ENCODE peak calls at places on chromosomes 3 and 15, in eight cellular contexts. One of them, this sample, is unnamed.

GRCh38 chr3:52086939-52087675 is 30.7 kb upstream of the DUSP7 start:
- DNase-seq in brain microvascular endothelial cell: no peak
- DNase-seq in osteoblast: peak; percentile 82
- DNase-seq in lung: no peak
- DNase-seq in right lobe of liver: no peak
- DNase-seq in lower lobe of right lung: peak; percentile 56
- DNase-seq in neuronal stem cell: no peak
- DNase-seq in aorta: peak; percentile 73
- DNase-seq in this sample: no peak

GRCh38 chr3:179088306-179088705 is 16.7 kb upstream of the ZMAT3 start:
- DNase-seq in brain microvascular endothelial cell: no peak
- DNase-seq in osteoblast: peak; percentile 10
- DNase-seq in lung: no peak
- DNase-seq in right lobe of liver: no peak
- DNase-seq in lower lobe of right lung: no peak
- DNase-seq in neuronal stem cell: no peak
- DNase-seq in aorta: no peak
- DNase-seq in this sample: no peak

GRCh38 chr3:20080956-20081554 is 40.8 kb downstream of the KAT2B start:
- DNase-seq in brain microvascular endothelial cell: no peak
- DNase-seq in osteoblast: no peak
- DNase-seq in lung: peak; percentile 45
- DNase-seq in right lobe of liver: peak; percentile 96
- DNase-seq in lower lobe of right lung: peak; percentile 60
- DNase-seq in neuronal stem cell: no peak
- DNase-seq in aorta: peak; percentile 79
- DNase-seq in this sample: peak; percentile 44

GRCh38 chr15:39204031-39204430 is 376.8 kb upstream of the THBS1 start:
- DNase-seq in brain microvascular endothelial cell: no peak
- DNase-seq in osteoblast: no peak
- DNase-seq in lung: no peak
- DNase-seq in right lobe of liver: no peak
- DNase-seq in lower lobe of right lung: no peak
- DNase-seq in neuronal stem cell: no peak
- DNase-seq in aorta: no peak
- DNase-seq in this sample: no peak

GRCh38 chr3:184788751-184789150 is 23.2 kb upstream of the VPS8 start:
- DNase-seq in brain microvascular endothelial cell: no peak
- DNase-seq in osteoblast: peak; percentile 67
- DNase-seq in lung: no peak
- DNase-seq in right lobe of liver: no peak
- DNase-seq in lower lobe of right lung: no peak
- DNase-seq in neuronal stem cell: no peak
- DNase-seq in aorta: peak; percentile 9
- DNase-seq in this sample: no peak

GRCh38 chr3:15428539-15428938 is 1.1 kb downstream of the EAF1 start:
- DNase-seq in brain microvascular endothelial cell: peak; percentile 83
- DNase-seq in osteoblast: peak; percentile 87
- DNase-seq in lung: no peak
- DNase-seq in right lobe of liver: no peak
- DNase-seq in lower lobe of right lung: no peak
- DNase-seq in neuronal stem cell: no peak
- DNase-seq in aorta: no peak
- DNase-seq in this sample: no peak

GRCh38 chr3:73110530-73110929 is 49.1 kb downstream of the EBLN2 start:
- DNase-seq in brain microvascular endothelial cell: no peak
- DNase-seq in osteoblast: no peak
- DNase-seq in lung: no peak
- DNase-seq in right lobe of liver: no peak
- DNase-seq in lower lobe of right lung: no peak
- DNase-seq in neuronal stem cell: no peak
- DNase-seq in aorta: no peak
- DNase-seq in this sample: no peak

GRCh38 chr3:111072016-111072891 is 638 bp downstream of the NECTIN3 start:
- DNase-seq in brain microvascular endothelial cell: peak; percentile 31
- DNase-seq in osteoblast: peak; percentile 76
- DNase-seq in lung: no peak
- DNase-seq in right lobe of liver: peak; percentile 66
- DNase-seq in lower lobe of right lung: peak; percentile 50
- DNase-seq in neuronal stem cell: no peak
- DNase-seq in aorta: peak; percentile 83
- DNase-seq in this sample: peak; percentile 6

GRCh38 chr3:17967111-17967510 is 224.7 kb upstream of the TBC1D5 start:
- DNase-seq in brain microvascular endothelial cell: no peak
- DNase-seq in osteoblast: no peak
- DNase-seq in lung: no peak
- DNase-seq in right lobe of liver: no peak
- DNase-seq in lower lobe of right lung: no peak
- DNase-seq in neuronal stem cell: no peak
- DNase-seq in aorta: no peak
- DNase-seq in this sample: no peak

GRCh38 chr3:73740041-73740440 is 115.3 kb upstream of the PDZRN3 start:
- DNase-seq in brain microvascular endothelial cell: no peak
- DNase-seq in osteoblast: peak; percentile 10
- DNase-seq in lung: no peak
- DNase-seq in right lobe of liver: no peak
- DNase-seq in lower lobe of right lung: no peak
- DNase-seq in neuronal stem cell: no peak
- DNase-seq in aorta: no peak
- DNase-seq in this sample: no peak

GRCh38 chr15:60819860-60820259 is 340.9 kb upstream of the ICE2 start:
- DNase-seq in brain microvascular endothelial cell: no peak
- DNase-seq in osteoblast: peak; percentile 51
- DNase-seq in lung: no peak
- DNase-seq in right lobe of liver: no peak
- DNase-seq in lower lobe of right lung: no peak
- DNase-seq in neuronal stem cell: no peak
- DNase-seq in aorta: no peak
- DNase-seq in this sample: no peak

GRCh38 chr15:40452296-40453090 is 11.7 kb downstream of the BAHD1 start:
- DNase-seq in brain microvascular endothelial cell: no peak
- DNase-seq in osteoblast: no peak
- DNase-seq in lung: no peak
- DNase-seq in right lobe of liver: no peak
- DNase-seq in lower lobe of right lung: no peak
- DNase-seq in neuronal stem cell: no peak
- DNase-seq in aorta: no peak
- DNase-seq in this sample: no peak

GRCh38 chr3:140529096-140529495 is 148.8 kb upstream of the TRIM42 start:
- DNase-seq in brain microvascular endothelial cell: peak; percentile 88
- DNase-seq in osteoblast: peak; percentile 73
- DNase-seq in lung: no peak
- DNase-seq in right lobe of liver: no peak
- DNase-seq in lower lobe of right lung: no peak
- DNase-seq in neuronal stem cell: no peak
- DNase-seq in aorta: no peak
- DNase-seq in this sample: no peak

GRCh38 chr3:105853801-105854432 is 14.9 kb downstream of the CBLB start:
- DNase-seq in brain microvascular endothelial cell: no peak
- DNase-seq in osteoblast: no peak
- DNase-seq in lung: no peak
- DNase-seq in right lobe of liver: no peak
- DNase-seq in lower lobe of right lung: no peak
- DNase-seq in neuronal stem cell: no peak
- DNase-seq in aorta: no peak
- DNase-seq in this sample: peak; percentile 49

GRCh38 chr3:185308126-185308754 is 54.4 kb upstream of the EHHADH start:
- DNase-seq in brain microvascular endothelial cell: peak; percentile 77
- DNase-seq in osteoblast: peak; percentile 69
- DNase-seq in lung: peak; percentile 60
- DNase-seq in right lobe of liver: peak; percentile 62
- DNase-seq in lower lobe of right lung: no peak
- DNase-seq in neuronal stem cell: peak; percentile 63
- DNase-seq in aorta: no peak
- DNase-seq in this sample: no peak

GRCh38 chr3:154301556-154301955 is 22.7 kb downstream of the DHX36 start:
- DNase-seq in brain microvascular endothelial cell: no peak
- DNase-seq in osteoblast: no peak
- DNase-seq in lung: no peak
- DNase-seq in right lobe of liver: no peak
- DNase-seq in lower lobe of right lung: no peak
- DNase-seq in neuronal stem cell: no peak
- DNase-seq in aorta: no peak
- DNase-seq in this sample: no peak

GRCh38 chr3:154304936-154305335 is 19.4 kb downstream of the DHX36 start:
- DNase-seq in brain microvascular endothelial cell: no peak
- DNase-seq in osteoblast: no peak
- DNase-seq in lung: no peak
- DNase-seq in right lobe of liver: no peak
- DNase-seq in lower lobe of right lung: no peak
- DNase-seq in neuronal stem cell: no peak
- DNase-seq in aorta: no peak
- DNase-seq in this sample: no peak

GRCh38 chr3:154304116-154304786 is 20.0 kb downstream of the DHX36 start:
- DNase-seq in brain microvascular endothelial cell: no peak
- DNase-seq in osteoblast: peak; percentile 58
- DNase-seq in lung: no peak
- DNase-seq in right lobe of liver: no peak
- DNase-seq in lower lobe of right lung: no peak
- DNase-seq in neuronal stem cell: no peak
- DNase-seq in aorta: no peak
- DNase-seq in this sample: no peak

GRCh38 chr3:154310840-154311239 is 13.4 kb downstream of the DHX36 start:
- DNase-seq in brain microvascular endothelial cell: peak; percentile 9
- DNase-seq in osteoblast: no peak
- DNase-seq in lung: no peak
- DNase-seq in right lobe of liver: no peak
- DNase-seq in lower lobe of right lung: no peak
- DNase-seq in neuronal stem cell: no peak
- DNase-seq in aorta: no peak
- DNase-seq in this sample: no peak

DNA sequence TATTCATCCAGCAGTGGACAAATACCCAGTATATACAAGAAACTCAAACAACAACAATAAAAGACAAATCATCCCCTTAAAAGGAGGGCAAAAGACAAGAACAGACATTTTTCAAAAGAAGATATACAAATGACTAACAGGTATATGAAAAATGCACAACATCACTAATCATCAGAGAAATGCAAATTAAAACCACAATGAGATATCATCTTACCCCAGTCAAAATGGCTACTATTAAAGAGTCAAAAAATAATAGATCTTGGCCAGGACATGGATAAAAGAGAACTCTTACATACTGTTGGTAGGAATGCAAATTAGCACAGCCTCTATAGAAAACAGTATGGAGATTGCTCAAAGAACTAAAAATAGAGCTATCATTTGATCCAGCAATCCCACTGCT is 16.9 kb downstream of the DHX36 start:
- DNase-seq in brain microvascular endothelial cell: no peak
- DNase-seq in osteoblast: no peak
- DNase-seq in lung: no peak
- DNase-seq in right lobe of liver: no peak
- DNase-seq in lower lobe of right lung: no peak
- DNase-seq in neuronal stem cell: no peak
- DNase-seq in aorta: no peak
- DNase-seq in this sample: no peak
- H3K36me3 ChIP-seq in brain microvascular endothelial cell: peaks cover 26% of the 10 kb centered on the region
- H3K36me3 ChIP-seq in osteoblast: peaks cover 44% of the 10 kb centered on the region
- H3K36me3 ChIP-seq in lung: peaks cover 8% of the 10 kb centered on the region
- H3K36me3 ChIP-seq in right lobe of liver: peaks cover 4% of the 10 kb centered on the region
- H3K36me3 ChIP-seq in lower lobe of right lung: peaks cover 79% of the 10 kb centered on the region
- H3K36me3 ChIP-seq in neuronal stem cell: peaks cover 16% of the 10 kb centered on the region
- H3K36me3 ChIP-seq in aorta: peaks cover 2% of the 10 kb centered on the region
- H3K36me3 ChIP-seq in this sample: peaks cover 12% of the 10 kb centered on the region

GRCh38 chr15:52214553-52214952 is 23.4 kb upstream of the GNB5 start:
- DNase-seq in brain microvascular endothelial cell: no peak
- DNase-seq in osteoblast: no peak
- DNase-seq in lung: no peak
- DNase-seq in right lobe of liver: no peak
- DNase-seq in lower lobe of right lung: no peak
- DNase-seq in neuronal stem cell: no peak
- DNase-seq in aorta: no peak
- DNase-seq in this sample: no peak
- H3K36me3 ChIP-seq in brain microvascular endothelial cell: no peaks in the 10 kb centered on the region
- H3K36me3 ChIP-seq in osteoblast: no peaks in the 10 kb centered on the region
- H3K36me3 ChIP-seq in lung: peaks cover 9% of the 10 kb centered on the region
- H3K36me3 ChIP-seq in right lobe of liver: no peaks in the 10 kb centered on the region
- H3K36me3 ChIP-seq in lower lobe of right lung: peaks cover 57% of the 10 kb centered on the region
- H3K36me3 ChIP-seq in neuronal stem cell: peaks cover 31% of the 10 kb centered on the region
- H3K36me3 ChIP-seq in aorta: no peaks in the 10 kb centered on the region
- H3K36me3 ChIP-seq in this sample: no peaks in the 10 kb centered on the region

DNA sequence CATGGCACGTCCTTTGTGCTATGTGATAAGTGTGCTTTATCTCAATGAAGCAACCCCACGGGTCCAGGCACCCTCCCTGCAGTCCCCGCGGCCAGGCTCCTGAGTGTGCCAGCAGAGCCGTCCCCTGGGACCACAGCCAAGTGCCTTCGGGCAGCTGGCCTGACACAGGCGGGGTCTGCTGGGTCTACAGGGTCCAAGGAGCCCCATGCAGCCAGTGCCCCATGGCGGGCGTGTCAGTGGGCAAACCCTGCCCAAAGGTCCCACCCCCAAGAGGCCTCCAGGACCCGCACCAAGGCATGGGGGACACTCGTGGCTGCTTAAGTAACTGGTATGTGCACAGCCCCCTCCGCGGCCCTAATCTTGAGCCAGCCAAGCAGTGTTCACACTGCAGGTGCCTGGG is 35.3 kb downstream of the KLHL25 start:
- DNase-seq in brain microvascular endothelial cell: no peak
- DNase-seq in osteoblast: peak; percentile 80
- DNase-seq in lung: no peak
- DNase-seq in right lobe of liver: peak; percentile 79
- DNase-seq in lower lobe of right lung: no peak
- DNase-seq in neuronal stem cell: no peak
- DNase-seq in aorta: peak; percentile 79
- DNase-seq in this sample: no peak
- H3K36me3 ChIP-seq in brain microvascular endothelial cell: no peaks in the 10 kb centered on the region
- H3K36me3 ChIP-seq in osteoblast: no peaks in the 10 kb centered on the region
- H3K36me3 ChIP-seq in lung: peaks cover 5% of the 10 kb centered on the region
- H3K36me3 ChIP-seq in right lobe of liver: no peaks in the 10 kb centered on the region
- H3K36me3 ChIP-seq in lower lobe of right lung: no peaks in the 10 kb centered on the region
- H3K36me3 ChIP-seq in neuronal stem cell: peaks cover 10% of the 10 kb centered on the region
- H3K36me3 ChIP-seq in aorta: no peaks in the 10 kb centered on the region
- H3K36me3 ChIP-seq in this sample: peaks cover 1% of the 10 kb centered on the region

DNA sequence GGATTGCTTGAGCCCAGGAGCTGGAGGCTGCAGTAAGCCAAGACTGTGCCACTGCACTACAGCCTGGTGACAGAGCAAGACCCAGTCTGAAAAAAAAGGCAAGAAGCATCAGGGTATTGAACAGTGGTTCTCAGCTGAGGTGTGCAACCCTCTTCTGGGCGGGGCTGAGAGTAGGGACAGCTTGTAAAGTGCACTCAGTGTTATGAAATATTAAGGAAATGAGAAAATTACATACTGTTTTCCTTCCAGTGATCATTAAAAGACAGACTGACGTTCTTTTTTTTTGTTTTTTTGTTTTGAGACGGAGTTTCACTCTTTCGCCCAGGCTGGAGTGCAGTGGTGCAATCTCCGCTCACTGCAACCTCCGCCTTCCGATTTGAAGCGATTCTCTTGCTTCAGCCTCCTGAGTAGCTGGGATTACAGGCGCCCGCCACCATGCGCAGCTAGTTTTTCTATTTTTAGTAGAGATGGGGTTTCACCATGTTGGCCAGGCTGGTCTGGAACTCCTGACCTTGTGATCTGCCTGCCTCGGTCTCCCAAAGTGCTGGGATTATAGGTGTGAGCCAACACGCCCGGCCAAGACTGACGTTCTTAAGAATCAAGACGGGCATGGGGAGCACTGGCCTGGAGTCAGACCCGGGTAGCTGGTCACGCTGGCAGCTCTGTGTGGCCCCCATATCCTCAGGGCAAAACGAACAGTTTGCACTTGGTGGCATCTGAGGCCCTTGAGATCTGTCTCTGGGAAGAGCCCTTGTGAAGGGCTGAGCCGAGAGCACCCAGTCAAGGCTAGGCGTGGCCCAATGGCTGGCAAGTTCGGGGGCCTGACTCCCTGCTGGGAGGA is 11.4 kb downstream of the MAN2A2 start:
- DNase-seq in brain microvascular endothelial cell: no peak
- DNase-seq in osteoblast: peak; percentile 82
- DNase-seq in lung: no peak
- DNase-seq in right lobe of liver: peak; percentile 45
- DNase-seq in lower lobe of right lung: peak; percentile 69
- DNase-seq in neuronal stem cell: no peak
- DNase-seq in aorta: no peak
- DNase-seq in this sample: no peak
- H3K36me3 ChIP-seq in brain microvascular endothelial cell: peaks cover 46% of the 10 kb centered on the region
- H3K36me3 ChIP-seq in osteoblast: peaks cover 66% of the 10 kb centered on the region
- H3K36me3 ChIP-seq in lung: peaks cover 85% of the 10 kb centered on the region
- H3K36me3 ChIP-seq in right lobe of liver: peaks cover 12% of the 10 kb centered on the region
- H3K36me3 ChIP-seq in lower lobe of right lung: peaks cover 100% of the 10 kb centered on the region
- H3K36me3 ChIP-seq in neuronal stem cell: peaks cover 65% of the 10 kb centered on the region
- H3K36me3 ChIP-seq in aorta: peaks cover 25% of the 10 kb centered on the region
- H3K36me3 ChIP-seq in this sample: peaks cover 63% of the 10 kb centered on the region

This sample was measured in GM06990.